ENCODE peak calls at places on chromosomes 13 and 19, in seven cellular contexts. O, N, Z, G, I, J and M are unnamed samples.

GRCh38 chr13:50167224-50167947 is 152.1 kb downstream of the KCNRG start:
- DNase-seq in O (peak), N (no peak), Z (no peak), G (no peak), I (no peak), J (no peak), M (no peak)

GRCh38 chr19:38319421-38320258 is at the start of gene KCNK6:
- DNase-seq in O (peak), N (peak), Z (peak), G (no peak), I (peak), J (no peak), M (no peak)

GRCh38 chr19:12783226-12783848 is 7.9 kb upstream of the JUNB start:
- DNase-seq in O (no peak), N (no peak), Z (no peak), G (no peak), I (no peak), J (no peak), M (no peak)

GRCh38 chr19:37654118-37654517 is 1.1 kb downstream of the ZFP30 start:
- DNase-seq in O (no peak), N (peak), Z (no peak), G (no peak), I (no peak), J (no peak), M (no peak)

GRCh38 chr19:41352609-41353465 is 885 bp downstream of the TGFB1 start:
- DNase-seq in O (peak), N (peak), Z (peak), G (no peak), I (peak), J (no peak), M (no peak)

GRCh38 chr13:20503088-20504083 is 22.3 kb downstream of the CRYL1 start:
- DNase-seq in O (no peak), N (no peak), Z (no peak), G (no peak), I (no peak), J (no peak), M (no peak)

GRCh38 chr13:52070929-52071523 is 46.5 kb downstream of the UTP14C start:
- DNase-seq in O (peak), N (peak), Z (no peak), G (no peak), I (no peak), J (no peak), M (no peak)

GRCh38 chr13:44810067-44810840 is 179.0 kb downstream of the NUFIP1 start:
- DNase-seq in O (no peak), N (no peak), Z (peak), G (no peak), I (no peak), J (no peak), M (no peak)

GRCh38 chr13:45512148-45512498 is 47.4 kb downstream of the COG3 start:
- DNase-seq in O (no peak), N (no peak), Z (no peak), G (no peak), I (no peak), J (no peak), M (no peak)

GRCh38 chr13:43261018-43261417 is 237.6 kb downstream of the DNAJC15 start:
- DNase-seq in O (no peak), N (peak), Z (no peak), G (no peak), I (no peak), J (no peak), M (no peak)